ENCODE peak calls at places on chromosomes 7 and 10, in six cellular contexts. One of them, this sample, is unnamed. For H3K4me1, the result is how much of the 10 kb centered on the place peaks cover.

GRCh38 chr7:79624336-79624735 is 170.9 kb upstream of the MAGI2 start:
- DNase-seq in small intestine: peak
- DNase-seq in neuronal stem cell: no peak
- DNase-seq in fibroblast of lung: no peak
- DNase-seq in colonic mucosa: no peak
- DNase-seq in upper lobe of right lung: no peak
- DNase-seq in this sample: no peak

GRCh38 chr7:130394421-130395188 is 14.3 kb downstream of the CPA1 start:
- DNase-seq in small intestine: peak
- DNase-seq in neuronal stem cell: no peak
- DNase-seq in fibroblast of lung: no peak
- DNase-seq in colonic mucosa: no peak
- DNase-seq in upper lobe of right lung: no peak
- DNase-seq in this sample: no peak

GRCh38 chr10:78524342-78524741 is 490.7 kb downstream of the RPS24 start:
- DNase-seq in small intestine: no peak
- DNase-seq in neuronal stem cell: no peak
- DNase-seq in fibroblast of lung: no peak
- DNase-seq in colonic mucosa: no peak
- DNase-seq in upper lobe of right lung: no peak
- DNase-seq in this sample: no peak

GRCh38 chr7:25124485-25125136 is 449 bp downstream of the CYCS start:
- DNase-seq in small intestine: peak
- DNase-seq in neuronal stem cell: peak
- DNase-seq in fibroblast of lung: no peak
- DNase-seq in colonic mucosa: no peak
- DNase-seq in upper lobe of right lung: no peak
- DNase-seq in this sample: peak

GRCh38 chr7:142476077-142476476 is 218.2 kb upstream of the PRSS58 start:
- DNase-seq in small intestine: no peak
- DNase-seq in neuronal stem cell: no peak
- DNase-seq in fibroblast of lung: peak
- DNase-seq in colonic mucosa: no peak
- DNase-seq in upper lobe of right lung: no peak
- DNase-seq in this sample: no peak

GRCh38 chr10:29877798-29878491 is 181.4 kb downstream of the JCAD start:
- DNase-seq in small intestine: no peak
- DNase-seq in neuronal stem cell: no peak
- DNase-seq in fibroblast of lung: peak
- DNase-seq in colonic mucosa: no peak
- DNase-seq in upper lobe of right lung: no peak
- DNase-seq in this sample: no peak

GRCh38 chr7:16421333-16422099 is at the start of gene CRPPA:
- DNase-seq in small intestine: peak
- DNase-seq in neuronal stem cell: no peak
- DNase-seq in fibroblast of lung: peak
- DNase-seq in colonic mucosa: peak
- DNase-seq in upper lobe of right lung: peak
- DNase-seq in this sample: peak

GRCh38 chr10:110398419-110399162 is 93.9 kb upstream of the SMNDC1 start:
- DNase-seq in small intestine: peak
- DNase-seq in neuronal stem cell: no peak
- DNase-seq in fibroblast of lung: peak
- DNase-seq in colonic mucosa: peak
- DNase-seq in upper lobe of right lung: no peak
- DNase-seq in this sample: peak

GRCh38 chr7:2043316-2044039 is 189.3 kb downstream of the MAD1L1 start:
- DNase-seq in small intestine: no peak
- DNase-seq in neuronal stem cell: no peak
- DNase-seq in fibroblast of lung: no peak
- DNase-seq in colonic mucosa: no peak
- DNase-seq in upper lobe of right lung: peak
- DNase-seq in this sample: peak

GRCh38 chr7:148045521-148045920 is 545.0 kb upstream of the C7orf33 start:
- DNase-seq in small intestine: no peak
- DNase-seq in neuronal stem cell: no peak
- DNase-seq in fibroblast of lung: no peak
- DNase-seq in colonic mucosa: no peak
- DNase-seq in upper lobe of right lung: no peak
- DNase-seq in this sample: no peak

GRCh38 chr10:42864575-42864974 is 82.0 kb downstream of the BMS1 start:
- DNase-seq in small intestine: peak
- DNase-seq in neuronal stem cell: no peak
- DNase-seq in fibroblast of lung: no peak
- DNase-seq in colonic mucosa: no peak
- DNase-seq in upper lobe of right lung: peak
- DNase-seq in this sample: peak

GRCh38 chr7:44755698-44756627 is 7.3 kb downstream of the ZMIZ2 start:
- DNase-seq in small intestine: no peak
- DNase-seq in neuronal stem cell: no peak
- DNase-seq in fibroblast of lung: no peak
- DNase-seq in colonic mucosa: no peak
- DNase-seq in upper lobe of right lung: peak
- DNase-seq in this sample: no peak

GRCh38 chr10:124646483-124647352 is 97.5 kb downstream of the FAM53B start:
- DNase-seq in small intestine: peak
- DNase-seq in neuronal stem cell: no peak
- DNase-seq in fibroblast of lung: peak
- DNase-seq in colonic mucosa: peak
- DNase-seq in upper lobe of right lung: peak
- DNase-seq in this sample: no peak

GRCh38 chr10:124643281-124644009 is 100.7 kb downstream of the FAM53B start:
- DNase-seq in small intestine: no peak
- DNase-seq in neuronal stem cell: peak
- DNase-seq in fibroblast of lung: no peak
- DNase-seq in colonic mucosa: no peak
- DNase-seq in upper lobe of right lung: no peak
- DNase-seq in this sample: peak

GRCh38 chr10:124644281-124644680 is 99.9 kb downstream of the FAM53B start:
- DNase-seq in small intestine: no peak
- DNase-seq in neuronal stem cell: no peak
- DNase-seq in fibroblast of lung: no peak
- DNase-seq in colonic mucosa: no peak
- DNase-seq in upper lobe of right lung: no peak
- DNase-seq in this sample: peak

GRCh38 chr10:124645496-124646095 is 98.6 kb downstream of the FAM53B start:
- DNase-seq in small intestine: no peak
- DNase-seq in neuronal stem cell: no peak
- DNase-seq in fibroblast of lung: no peak
- DNase-seq in colonic mucosa: no peak
- DNase-seq in upper lobe of right lung: no peak
- DNase-seq in this sample: no peak

GRCh38 chr10:124644771-124645170 is 99.4 kb downstream of the FAM53B start:
- DNase-seq in small intestine: no peak
- DNase-seq in neuronal stem cell: no peak
- DNase-seq in fibroblast of lung: no peak
- DNase-seq in colonic mucosa: no peak
- DNase-seq in upper lobe of right lung: no peak
- DNase-seq in this sample: no peak
- H3K4me1 ChIP-seq in small intestine: under half
- H3K4me1 ChIP-seq in neuronal stem cell: half or more
- H3K4me1 ChIP-seq in fibroblast of lung: under half
- H3K4me1 ChIP-seq in colonic mucosa: under half
- H3K4me1 ChIP-seq in upper lobe of right lung: half or more
- H3K4me1 ChIP-seq in this sample: half or more

DNA sequence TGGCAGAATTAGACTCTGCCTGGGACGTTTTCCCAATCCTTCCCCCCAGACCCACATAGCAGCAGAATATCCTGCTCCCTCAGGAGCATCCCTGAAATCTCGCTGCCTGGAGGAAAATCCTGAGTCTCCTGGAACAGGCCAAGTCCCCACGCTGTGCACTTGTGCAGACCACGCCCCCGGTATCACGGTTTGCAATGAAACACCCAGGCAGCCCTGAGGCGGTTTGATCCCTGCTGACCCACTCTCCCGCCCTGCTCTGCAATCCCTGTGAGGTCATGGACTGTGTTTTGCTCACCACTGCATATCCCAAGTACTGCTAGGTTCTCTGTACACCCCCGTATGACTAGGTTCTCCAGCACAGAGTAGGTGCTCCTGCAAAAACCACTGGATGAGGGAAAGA is 411.8 kb upstream of the MGMT start:
- DNase-seq in small intestine: no peak
- DNase-seq in neuronal stem cell: no peak
- DNase-seq in fibroblast of lung: no peak
- DNase-seq in colonic mucosa: no peak
- DNase-seq in upper lobe of right lung: no peak
- DNase-seq in this sample: no peak
- H3K4me1 ChIP-seq in small intestine: under half
- H3K4me1 ChIP-seq in neuronal stem cell: under half
- H3K4me1 ChIP-seq in fibroblast of lung: under half
- H3K4me1 ChIP-seq in colonic mucosa: under half
- H3K4me1 ChIP-seq in upper lobe of right lung: under half
- H3K4me1 ChIP-seq in this sample: under half

DNA sequence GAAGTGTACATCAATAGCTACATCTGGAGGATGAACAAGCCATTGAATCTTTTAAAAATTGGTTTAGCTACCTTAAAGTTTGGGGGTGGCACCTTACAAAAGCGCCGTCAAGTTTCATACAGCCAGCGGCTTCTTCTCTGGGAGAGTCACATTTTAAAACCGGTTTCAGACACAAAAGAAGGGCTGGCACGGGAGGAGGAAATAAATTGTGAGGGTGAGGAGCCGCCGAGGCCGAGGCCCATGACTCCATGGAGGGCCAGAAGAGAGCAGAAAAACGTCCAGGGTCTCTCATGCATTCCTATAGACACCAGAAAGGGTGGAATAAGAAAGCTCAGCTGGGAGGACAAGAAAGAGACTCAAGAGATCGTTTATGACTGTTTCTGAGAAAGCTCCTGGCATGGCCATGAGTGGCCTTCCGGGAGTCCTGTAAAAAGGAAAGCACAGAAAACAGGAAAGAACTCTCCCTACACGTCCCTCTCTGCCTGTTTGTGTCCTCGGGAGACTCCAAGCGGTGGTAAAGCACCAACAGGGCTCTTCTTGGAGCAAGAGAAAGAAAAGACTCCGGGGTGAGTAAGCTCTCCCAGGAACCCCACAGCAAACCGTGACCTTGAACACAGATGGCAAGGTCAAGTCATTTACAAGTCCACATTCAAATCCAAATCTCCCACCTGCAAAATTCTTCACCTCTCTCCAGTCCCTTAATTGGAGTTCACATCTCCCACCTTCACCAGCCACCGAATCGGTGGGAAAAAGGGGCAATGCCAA is 1.8 kb downstream of the FRAT2 start:
- DNase-seq in small intestine: peak
- DNase-seq in neuronal stem cell: peak
- DNase-seq in fibroblast of lung: peak
- DNase-seq in colonic mucosa: peak
- DNase-seq in upper lobe of right lung: no peak
- DNase-seq in this sample: peak
- H3K4me1 ChIP-seq in small intestine: under half
- H3K4me1 ChIP-seq in neuronal stem cell: under half
- H3K4me1 ChIP-seq in fibroblast of lung: under half
- H3K4me1 ChIP-seq in colonic mucosa: under half
- H3K4me1 ChIP-seq in upper lobe of right lung: half or more
- H3K4me1 ChIP-seq in this sample: under half

GRCh38 chr10:119287613-119287991 is 80.2 kb downstream of the GRK5 start:
- DNase-seq in small intestine: no peak
- DNase-seq in neuronal stem cell: no peak
- DNase-seq in fibroblast of lung: no peak
- DNase-seq in colonic mucosa: no peak
- DNase-seq in upper lobe of right lung: no peak
- DNase-seq in this sample: no peak

GRCh38 chr10:119291223-119291900 is 84.0 kb downstream of the GRK5 start:
- DNase-seq in small intestine: no peak
- DNase-seq in neuronal stem cell: no peak
- DNase-seq in fibroblast of lung: no peak
- DNase-seq in colonic mucosa: no peak
- DNase-seq in upper lobe of right lung: no peak
- DNase-seq in this sample: no peak

GRCh38 chr10:119290301-119291036 is 83.1 kb downstream of the GRK5 start:
- DNase-seq in small intestine: no peak
- DNase-seq in neuronal stem cell: no peak
- DNase-seq in fibroblast of lung: no peak
- DNase-seq in colonic mucosa: no peak
- DNase-seq in upper lobe of right lung: no peak
- DNase-seq in this sample: no peak

GRCh38 chr10:119288574-119289001 is 81.2 kb downstream of the GRK5 start:
- DNase-seq in small intestine: no peak
- DNase-seq in neuronal stem cell: no peak
- DNase-seq in fibroblast of lung: no peak
- DNase-seq in colonic mucosa: no peak
- DNase-seq in upper lobe of right lung: no peak
- DNase-seq in this sample: no peak

DNA sequence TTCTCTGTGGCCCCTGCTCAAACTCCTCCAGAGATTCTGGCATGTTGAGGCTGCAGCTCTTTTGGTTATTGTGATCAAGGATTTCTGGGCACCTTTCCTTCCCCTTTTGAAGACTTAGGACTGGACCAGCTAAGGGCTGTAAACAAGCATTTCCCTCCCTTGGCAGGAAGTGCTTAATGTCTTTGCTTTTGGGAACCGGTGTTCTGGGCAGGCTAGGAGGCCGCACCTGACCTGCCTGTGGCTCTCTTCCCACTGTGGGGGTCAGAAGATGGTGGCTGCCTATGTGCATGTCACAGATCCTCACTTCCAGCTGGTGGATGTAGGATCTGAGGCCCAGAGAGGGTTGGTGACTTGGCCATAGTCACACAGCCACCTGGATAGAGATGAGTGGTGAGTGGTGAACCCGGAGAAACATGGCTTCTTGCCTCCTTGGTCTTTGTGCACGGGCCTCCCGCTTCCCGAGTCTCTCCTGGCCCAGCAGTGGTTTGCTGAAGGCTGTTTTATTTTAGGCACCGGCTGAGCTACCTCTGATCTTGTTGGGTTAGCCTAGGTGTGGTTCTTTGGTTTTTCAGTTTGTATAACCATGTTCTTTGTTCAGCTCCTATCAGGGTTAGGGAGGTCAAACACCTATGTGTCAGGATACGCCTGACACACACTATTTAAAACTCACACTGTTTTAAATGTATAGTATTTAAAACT is 82.0 kb downstream of the GRK5 start:
- DNase-seq in small intestine: no peak
- DNase-seq in neuronal stem cell: no peak
- DNase-seq in fibroblast of lung: no peak
- DNase-seq in colonic mucosa: no peak
- DNase-seq in upper lobe of right lung: no peak
- DNase-seq in this sample: no peak
- H3K4me1 ChIP-seq in small intestine: under half
- H3K4me1 ChIP-seq in neuronal stem cell: under half
- H3K4me1 ChIP-seq in fibroblast of lung: under half
- H3K4me1 ChIP-seq in colonic mucosa: under half
- H3K4me1 ChIP-seq in upper lobe of right lung: half or more
- H3K4me1 ChIP-seq in this sample: under half

GRCh38 chr7:50281680-50282445 is 22.7 kb upstream of the IKZF1 start:
- DNase-seq in small intestine: no peak
- DNase-seq in neuronal stem cell: no peak
- DNase-seq in fibroblast of lung: no peak
- DNase-seq in colonic mucosa: no peak
- DNase-seq in upper lobe of right lung: peak
- DNase-seq in this sample: no peak
- H3K4me1 ChIP-seq in small intestine: under half
- H3K4me1 ChIP-seq in neuronal stem cell: under half
- H3K4me1 ChIP-seq in fibroblast of lung: under half
- H3K4me1 ChIP-seq in colonic mucosa: under half
- H3K4me1 ChIP-seq in upper lobe of right lung: under half
- H3K4me1 ChIP-seq in this sample: under half

This sample was measured in neural progenitor cell.